ENCODE peak calls at places on chromosomes 7 and 10, in six cellular contexts. O is Peyer's patch, V is astrocyte, B is MM.1S, R is hepatocyte, S is left lung. J is an unnamed sample.

GRCh38 chr7:137606061-137606674 is 240.6 kb downstream of the DGKI start:
- DNase-seq in S (no peak), B (peak; percentile 80), R (peak; percentile 77), V (peak; percentile 33), O (no peak), J (peak; percentile 86)

GRCh38 chr10:69866688-69867461 is 65.2 kb downstream of the COL13A1 start:
- DNase-seq in R (peak; percentile 80), V (peak; percentile 86), O (peak; percentile 75), B (no peak), S (no peak), J (peak; percentile 89)

GRCh38 chr7:99036531-99037175 is 107.3 kb downstream of the SMURF1 start:
- DNase-seq in V (peak; percentile 89), B (no peak), S (no peak), R (peak; percentile 34), O (no peak), J (peak; percentile 96)

GRCh38 chr10:70306168-70306705 is 22.4 kb upstream of the NPFFR1 start:
- DNase-seq in O (no peak), S (no peak), B (no peak), R (no peak), V (no peak), J (no peak)

GRCh38 chr7:30649717-30650116 is 32.5 kb downstream of the CRHR2 start:
- DNase-seq in S (no peak), R (no peak), V (no peak), O (no peak), B (no peak), J (no peak)

GRCh38 chr10:15789793-15790525 is 70.2 kb upstream of the ITGA8 start:
- DNase-seq in S (no peak), B (no peak), V (peak; percentile 85), R (no peak), O (no peak), J (peak; percentile 92)

GRCh38 chr10:17669185-17669872 is 25.4 kb downstream of the STAM start:
- DNase-seq in V (no peak), R (no peak), O (no peak), B (no peak), S (no peak), J (no peak)

GRCh38 chr7:96996937-96997511 is 8.3 kb upstream of the DLX6 start:
- DNase-seq in B (no peak), S (no peak), V (no peak), R (no peak), O (no peak), J (no peak)

GRCh38 chr7:70694909-70695803 is 436.8 kb upstream of the GALNT17 start:
- DNase-seq in O (peak; percentile 72), B (peak; percentile 15), V (no peak), R (peak; percentile 57), S (no peak), J (peak; percentile 39)

GRCh38 chr7:127874951-127875608 is 156.2 kb downstream of the LRRC4 start:
- DNase-seq in S (no peak), R (no peak), V (peak; percentile 49), O (no peak), B (no peak), J (peak; percentile 35)

GRCh38 chr7:7816084-7816483 is 97.7 kb upstream of the RPA3 start:
- DNase-seq in S (no peak), B (peak; percentile 89), O (no peak), R (no peak), V (no peak), J (no peak)

GRCh38 chr10:99870051-99870730 is 87.8 kb downstream of the ABCC2 start:
- DNase-seq in O (no peak), R (no peak), S (no peak), B (no peak), V (peak; percentile 68), J (peak; percentile 17)

GRCh38 chr10:18666810-18667209 is 7.6 kb downstream of the ARL5B start:
- DNase-seq in B (no peak), O (no peak), R (no peak), S (no peak), V (peak; percentile 84), J (peak; percentile 78)

GRCh38 chr7:69109131-69109740 is 489.0 kb upstream of the AUTS2 start:
- DNase-seq in S (no peak), V (no peak), O (no peak), R (no peak), B (no peak), J (no peak)

GRCh38 chr10:43491855-43492254 is 54.9 kb downstream of the ZNF487 start:
- DNase-seq in S (no peak), V (no peak), B (no peak), O (no peak), R (no peak), J (no peak)

GRCh38 chr7:55224810-55225209 is 140.3 kb upstream of the LANCL2 start:
- DNase-seq in S (no peak), B (no peak), R (no peak), V (no peak), O (no peak), J (no peak)

GRCh38 chr10:77531441-77532001 is 106.1 kb downstream of the KCNMA1 start:
- DNase-seq in R (peak; percentile 55), O (no peak), S (peak; percentile 78), B (no peak), V (peak; percentile 84), J (peak; percentile 72)

GRCh38 chr10:4532467-4532866 is 293.5 kb upstream of the AKR1E2 start:
- DNase-seq in B (no peak), S (no peak), O (no peak), V (peak; percentile 55), R (no peak), J (peak; percentile 85)

GRCh38 chr10:35428521-35428920 is 92.2 kb downstream of the CCNY start:
- DNase-seq in S (no peak), B (no peak), R (no peak), V (no peak), O (no peak), J (no peak)

GRCh38 chr7:55575098-55575497 is 2.8 kb upstream of the VOPP1 start:
- DNase-seq in V (no peak), S (no peak), O (no peak), R (no peak), B (no peak), J (no peak)

GRCh38 chr10:53358536-53358935 is 586.0 kb upstream of the MBL2 start:
- DNase-seq in R (no peak), S (no peak), V (no peak), O (no peak), B (no peak), J (no peak)

GRCh38 chr10:5873515-5873995 is 16.1 kb downstream of the ANKRD16 start:
- DNase-seq in S (no peak), O (no peak), V (no peak), R (peak; percentile 77), B (peak; percentile 69), J (peak; percentile 88)

GRCh38 chr7:151119902-151120301 is 33.6 kb downstream of the AGAP3 start:
- DNase-seq in R (no peak), V (no peak), O (no peak), S (peak; percentile 82), B (no peak), J (no peak)

GRCh38 chr7:98935811-98936210 is 57.5 kb downstream of the TRRAP start:
- DNase-seq in B (no peak), S (no peak), O (no peak), R (no peak), V (no peak), J (peak; percentile 41)

GRCh38 chr10:4459531-4459930 is 366.5 kb upstream of the AKR1E2 start:
- DNase-seq in S (no peak), B (no peak), O (no peak), V (peak; percentile 63), R (peak; percentile 76), J (no peak)

GRCh38 chr10:122915700-122916099 is 5.3 kb downstream of the FAM24A start:
- DNase-seq in V (no peak), B (no peak), O (no peak), R (no peak), S (no peak), J (no peak)

GRCh38 chr7:1331026-1331425 is 98.4 kb downstream of the UNCX start:
- DNase-seq in R (no peak), V (no peak), S (peak; percentile 71), B (no peak), O (peak; percentile 26), J (no peak)

GRCh38 chr7:20241491-20242261 is 24.5 kb upstream of the MACC1 start:
- DNase-seq in V (peak; percentile 99), R (no peak), S (no peak), O (no peak), B (no peak), J (peak; percentile 99)

GRCh38 chr7:101691822-101692384 is 62.8 kb upstream of the MYL10 start:
- DNase-seq in S (no peak), V (no peak), O (peak; percentile 70), R (peak; percentile 70), B (no peak), J (no peak)

GRCh38 chr10:133235265-133235664 is 2.4 kb upstream of the VENTX start:
- DNase-seq in S (no peak), O (no peak), B (no peak), R (no peak), V (no peak), J (no peak)

GRCh38 chr7:148408307-148408706 is 182.3 kb upstream of the C7orf33 start:
- DNase-seq in V (no peak), S (no peak), O (no peak), B (no peak), R (no peak), J (no peak)

GRCh38 chr10:24465124-24465874 is 256.4 kb downstream of the KIAA1217 start:
- DNase-seq in V (peak; percentile 99), B (no peak), O (peak; percentile 74), R (peak; percentile 41), S (no peak), J (peak; percentile 82)
- H3K4me3 ChIP-seq in V (peak overlapping the region; percentile 86), B (peak overlapping the region; percentile 48), O (no peak overlapping the region), R (no peak overlapping the region), S (no peak overlapping the region), J (no peak overlapping the region)

GRCh38 chr7:158733762-158734494 is 29.3 kb upstream of the NCAPG2 start:
- DNase-seq in R (no peak), B (no peak), O (no peak), V (no peak), S (no peak), J (no peak)
- TF ChIP-seq CTCF in R (no peak), B (no peak), O (no peak), V (no peak), S (no peak), J (no peak)

GRCh38 chr10:126670886-126671285 is 393 bp upstream of the C10orf90 start:
- DNase-seq in R (no peak), S (no peak), V (no peak), O (no peak), B (no peak), J (no peak)
- H3K4me3 ChIP-seq in R (no peak overlapping the region), S (no peak overlapping the region), V (no peak overlapping the region), O (no peak overlapping the region), B (no peak overlapping the region), J (no peak overlapping the region)

GRCh38 chr7:156777364-156778069 is 115.5 kb downstream of the LMBR1 start:
- DNase-seq in B (no peak), O (no peak), S (no peak), R (no peak), V (peak; percentile 18), J (no peak)
- TF ChIP-seq CTCF in B (no peak), O (no peak), S (no peak), R (no peak), V (no peak), J (no peak)